ENCODE peak calls at places on chromosomes 12 and 14, in eight cellular contexts. D is neural progenitor cell, Q is psoas muscle, S is HFF-Myc, W is thoracic aorta, J is brain microvascular endothelial cell, B is nephron progenitor cell, A is A549. X is an unnamed sample.
A peak's percentile ranks its signal among the peaks of the same experiment; 100 is the strongest.

GRCh38 chr12:121127501-121127900 is 5.2 kb upstream of the P2RX7 start:
- DNase-seq in D (no peak), B (no peak), Q (no peak), A (no peak), S (no peak), J (no peak), W (no peak), X (no peak)

GRCh38 chr14:98138666-98139065 is 1133.3 kb downstream of the BCL11B start:
- DNase-seq in D (peak; percentile 87), J (no peak), S (no peak), Q (no peak), W (no peak), A (peak; percentile 30), B (peak; percentile 54), X (peak; percentile 30)

GRCh38 chr14:105507247-105507646 is 16.2 kb downstream of the TEDC1 start:
- DNase-seq in D (no peak), A (no peak), J (no peak), W (no peak), S (no peak), B (no peak), Q (peak; percentile 30), X (peak; percentile 10)

GRCh38 chr14:69320581-69321365 is 60.8 kb downstream of the GALNT16 start:
- DNase-seq in W (no peak), S (no peak), B (no peak), D (no peak), J (no peak), A (no peak), Q (no peak), X (no peak)

GRCh38 chr14:50533806-50534205 is 1.4 kb upstream of the MAP4K5 start:
- DNase-seq in A (no peak), D (no peak), Q (no peak), J (no peak), B (no peak), S (no peak), W (no peak), X (no peak)

GRCh38 chr12:25421651-25422150 is 131.4 kb downstream of the LMNTD1 start:
- DNase-seq in W (no peak), B (no peak), A (no peak), S (no peak), D (no peak), J (no peak), Q (no peak), X (no peak)

GRCh38 chr14:68691031-68691864 is 101.6 kb downstream of the ZFP36L1 start:
- DNase-seq in A (no peak), B (peak; percentile 81), Q (peak; percentile 44), W (no peak), J (no peak), S (no peak), D (peak; percentile 93), X (peak; percentile 53)

GRCh38 chr14:105913221-105913620 is 386.8 kb downstream of the TMEM121 start:
- DNase-seq in W (no peak), B (no peak), D (no peak), S (no peak), Q (peak; percentile 21), A (no peak), J (no peak), X (peak; percentile 39)

GRCh38 chr12:123643911-123644310 is 10.3 kb downstream of the GTF2H3 start:
- DNase-seq in J (no peak), A (no peak), Q (no peak), W (no peak), S (no peak), B (no peak), D (no peak), X (peak; percentile 35)

GRCh38 chr12:123645851-123646250 is 12.2 kb downstream of the GTF2H3 start:
- DNase-seq in Q (no peak), A (no peak), D (no peak), J (no peak), W (no peak), B (no peak), S (no peak), X (no peak)
- TF ChIP-seq CTCF in Q (no peak), A (no peak), D (no peak), J (no peak), W (no peak), B (no peak), S (no peak), X (no peak)

GRCh38 chr14:52678591-52678990 is 16.8 kb downstream of the ERO1A start:
- DNase-seq in D (no peak), J (no peak), Q (no peak), S (no peak), W (no peak), A (peak; percentile 34), B (no peak), X (no peak)
- TF ChIP-seq CTCF in D (peak; percentile 47), J (peak; percentile 54), Q (no peak), S (peak; percentile 10), W (peak; percentile 8), A (peak; percentile 22), B (peak; percentile 32), X (no peak)

GRCh38 chr12:100544165-100544564 is 29.3 kb upstream of the GAS2L3 start:
- DNase-seq in A (peak; percentile 5), S (no peak), W (no peak), B (no peak), D (no peak), Q (no peak), J (no peak), X (no peak)
- TF ChIP-seq CTCF in A (no peak), S (no peak), W (no peak), B (no peak), D (no peak), Q (no peak), J (no peak), X (no peak)

DNA sequence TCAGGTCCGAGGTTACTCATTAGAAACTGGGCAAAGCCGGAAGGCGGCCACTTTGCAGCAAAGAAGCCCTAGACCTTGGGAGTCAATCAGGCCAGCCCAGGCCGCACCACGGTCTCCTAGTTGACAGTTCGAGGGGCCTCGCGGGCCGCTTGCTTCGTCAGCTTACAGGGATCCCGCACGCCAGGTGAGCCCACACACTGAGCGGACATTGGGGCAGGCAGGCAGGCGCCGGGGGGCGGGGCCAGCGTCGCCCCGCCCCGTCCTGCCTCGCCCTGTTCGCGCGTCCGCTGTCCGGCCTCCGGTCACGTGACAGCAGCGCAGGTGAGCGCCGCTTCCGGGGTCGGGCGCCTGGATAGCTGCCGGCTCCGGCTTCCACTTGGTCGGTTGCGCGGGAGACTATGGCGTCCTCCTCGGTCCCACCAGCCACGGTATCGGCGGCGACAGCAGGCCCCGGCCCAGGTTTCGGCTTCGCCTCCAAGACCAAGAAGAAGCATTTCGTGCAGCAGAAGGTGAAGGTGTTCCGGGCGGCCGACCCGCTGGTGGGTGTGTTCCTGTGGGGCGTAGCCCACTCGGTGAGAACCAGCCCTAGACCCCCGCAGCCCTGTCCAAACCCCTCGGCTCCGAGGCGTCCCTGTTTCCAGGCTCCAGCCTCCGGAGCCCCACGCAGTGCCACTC is at the start of gene PIP4K2C:
- DNase-seq in Q (peak; percentile 81), D (peak; percentile 93), B (peak; percentile 75), W (no peak), S (no peak), A (peak; percentile 80), J (no peak), X (peak; percentile 96)
- TF ChIP-seq CTCF in Q (no peak), D (no peak), B (no peak), W (no peak), S (no peak), A (no peak), J (no peak), X (no peak)